ENCODE peak calls at places on chromosomes 7 and 10, in eight cellular contexts. One of them, this sample, is unnamed.

GRCh38 chr10:114821293-114821914 is at the start of gene FHIP2A:
- DNase-seq in astrocyte of the spinal cord: peak
- DNase-seq in AG10803: peak
- DNase-seq in PC-9: peak
- DNase-seq in A549: peak
- DNase-seq in GM23248: peak
- DNase-seq in CD4-positive, alpha-beta memory T cell: peak
- DNase-seq in IMR-90: peak
- DNase-seq in this sample: peak

GRCh38 chr7:5598261-5598761 is 174.7 kb upstream of the TNRC18 start:
- DNase-seq in GM23248: peak
- DNase-seq in IMR-90: no peak
- DNase-seq in CD4-positive, alpha-beta memory T cell: no peak
- DNase-seq in A549: no peak
- DNase-seq in PC-9: no peak
- DNase-seq in AG10803: peak
- DNase-seq in astrocyte of the spinal cord: no peak
- DNase-seq in this sample: no peak

GRCh38 chr7:13181221-13181620 is 493.8 kb downstream of the ARL4A start:
- DNase-seq in IMR-90: peak
- DNase-seq in AG10803: no peak
- DNase-seq in PC-9: no peak
- DNase-seq in A549: no peak
- DNase-seq in CD4-positive, alpha-beta memory T cell: no peak
- DNase-seq in GM23248: no peak
- DNase-seq in astrocyte of the spinal cord: no peak
- DNase-seq in this sample: peak

GRCh38 chr10:128125416-128125943 is 743 bp downstream of the MKI67 start:
- DNase-seq in PC-9: no peak
- DNase-seq in A549: no peak
- DNase-seq in IMR-90: no peak
- DNase-seq in AG10803: no peak
- DNase-seq in CD4-positive, alpha-beta memory T cell: peak
- DNase-seq in GM23248: peak
- DNase-seq in astrocyte of the spinal cord: peak
- DNase-seq in this sample: no peak

GRCh38 chr7:142938611-142939010 is 673 bp upstream of the LLCFC1 start:
- DNase-seq in A549: no peak
- DNase-seq in AG10803: no peak
- DNase-seq in PC-9: no peak
- DNase-seq in CD4-positive, alpha-beta memory T cell: no peak
- DNase-seq in IMR-90: no peak
- DNase-seq in astrocyte of the spinal cord: no peak
- DNase-seq in GM23248: no peak
- DNase-seq in this sample: no peak

GRCh38 chr10:29166713-29167112 is 122.2 kb upstream of the LYZL1 start:
- DNase-seq in AG10803: no peak
- DNase-seq in A549: no peak
- DNase-seq in CD4-positive, alpha-beta memory T cell: no peak
- DNase-seq in PC-9: no peak
- DNase-seq in IMR-90: no peak
- DNase-seq in GM23248: peak
- DNase-seq in astrocyte of the spinal cord: no peak
- DNase-seq in this sample: no peak

GRCh38 chr10:124596116-124596785 is 134.6 kb downstream of the LHPP start:
- DNase-seq in PC-9: no peak
- DNase-seq in GM23248: no peak
- DNase-seq in A549: no peak
- DNase-seq in AG10803: no peak
- DNase-seq in astrocyte of the spinal cord: no peak
- DNase-seq in IMR-90: no peak
- DNase-seq in CD4-positive, alpha-beta memory T cell: no peak
- DNase-seq in this sample: no peak

GRCh38 chr7:46229409-46229808 is 308.3 kb upstream of the IGFBP3 start:
- DNase-seq in GM23248: peak
- DNase-seq in A549: peak
- DNase-seq in PC-9: no peak
- DNase-seq in IMR-90: peak
- DNase-seq in AG10803: peak
- DNase-seq in CD4-positive, alpha-beta memory T cell: no peak
- DNase-seq in astrocyte of the spinal cord: peak
- DNase-seq in this sample: no peak

GRCh38 chr7:25950488-25951413 is 201.2 kb upstream of the NFE2L3 start:
- DNase-seq in A549: peak
- DNase-seq in IMR-90: peak
- DNase-seq in astrocyte of the spinal cord: peak
- DNase-seq in PC-9: peak
- DNase-seq in AG10803: peak
- DNase-seq in CD4-positive, alpha-beta memory T cell: peak
- DNase-seq in GM23248: peak
- DNase-seq in this sample: peak

GRCh38 chr10:131220601-131221171 is 90.8 kb downstream of the TCERG1L start:
- DNase-seq in GM23248: no peak
- DNase-seq in A549: no peak
- DNase-seq in astrocyte of the spinal cord: no peak
- DNase-seq in CD4-positive, alpha-beta memory T cell: no peak
- DNase-seq in AG10803: no peak
- DNase-seq in IMR-90: no peak
- DNase-seq in PC-9: no peak
- DNase-seq in this sample: no peak

GRCh38 chr10:98270026-98270740 is 2.2 kb upstream of the LOXL4 start:
- DNase-seq in CD4-positive, alpha-beta memory T cell: no peak
- DNase-seq in IMR-90: peak
- DNase-seq in GM23248: no peak
- DNase-seq in PC-9: no peak
- DNase-seq in A549: no peak
- DNase-seq in AG10803: no peak
- DNase-seq in astrocyte of the spinal cord: no peak
- DNase-seq in this sample: peak

GRCh38 chr7:148871030-148871429 is 13.1 kb downstream of the EZH2 start:
- DNase-seq in astrocyte of the spinal cord: no peak
- DNase-seq in A549: no peak
- DNase-seq in IMR-90: no peak
- DNase-seq in AG10803: no peak
- DNase-seq in CD4-positive, alpha-beta memory T cell: no peak
- DNase-seq in GM23248: no peak
- DNase-seq in PC-9: no peak
- DNase-seq in this sample: no peak

GRCh38 chr7:50588937-50589336 is 23.7 kb upstream of the DDC start:
- DNase-seq in astrocyte of the spinal cord: no peak
- DNase-seq in IMR-90: no peak
- DNase-seq in AG10803: no peak
- DNase-seq in GM23248: no peak
- DNase-seq in A549: no peak
- DNase-seq in PC-9: no peak
- DNase-seq in CD4-positive, alpha-beta memory T cell: no peak
- DNase-seq in this sample: no peak

GRCh38 chr7:133112976-133113375 is 31.1 kb upstream of the CHCHD3 start:
- DNase-seq in GM23248: no peak
- DNase-seq in AG10803: no peak
- DNase-seq in PC-9: no peak
- DNase-seq in A549: no peak
- DNase-seq in astrocyte of the spinal cord: no peak
- DNase-seq in IMR-90: no peak
- DNase-seq in CD4-positive, alpha-beta memory T cell: no peak
- DNase-seq in this sample: no peak

GRCh38 chr7:149104749-149105148 is 14.2 kb upstream of the ZNF786 start:
- DNase-seq in IMR-90: no peak
- DNase-seq in CD4-positive, alpha-beta memory T cell: no peak
- DNase-seq in AG10803: no peak
- DNase-seq in PC-9: no peak
- DNase-seq in GM23248: no peak
- DNase-seq in A549: no peak
- DNase-seq in astrocyte of the spinal cord: no peak
- DNase-seq in this sample: no peak

GRCh38 chr7:130379019-130379418 is 1.3 kb upstream of the CPA1 start:
- DNase-seq in GM23248: no peak
- DNase-seq in A549: no peak
- DNase-seq in CD4-positive, alpha-beta memory T cell: no peak
- DNase-seq in PC-9: no peak
- DNase-seq in astrocyte of the spinal cord: no peak
- DNase-seq in IMR-90: no peak
- DNase-seq in AG10803: no peak
- DNase-seq in this sample: no peak

GRCh38 chr10:109773818-109774440 is 149.4 kb downstream of the XPNPEP1 start:
- DNase-seq in astrocyte of the spinal cord: peak
- DNase-seq in PC-9: no peak
- DNase-seq in CD4-positive, alpha-beta memory T cell: no peak
- DNase-seq in IMR-90: peak
- DNase-seq in A549: peak
- DNase-seq in AG10803: peak
- DNase-seq in GM23248: peak
- DNase-seq in this sample: no peak

GRCh38 chr7:25617219-25617618 is 388.9 kb upstream of the NPVF start:
- DNase-seq in astrocyte of the spinal cord: no peak
- DNase-seq in AG10803: no peak
- DNase-seq in IMR-90: no peak
- DNase-seq in GM23248: no peak
- DNase-seq in CD4-positive, alpha-beta memory T cell: no peak
- DNase-seq in PC-9: no peak
- DNase-seq in A549: no peak
- DNase-seq in this sample: no peak

DNA sequence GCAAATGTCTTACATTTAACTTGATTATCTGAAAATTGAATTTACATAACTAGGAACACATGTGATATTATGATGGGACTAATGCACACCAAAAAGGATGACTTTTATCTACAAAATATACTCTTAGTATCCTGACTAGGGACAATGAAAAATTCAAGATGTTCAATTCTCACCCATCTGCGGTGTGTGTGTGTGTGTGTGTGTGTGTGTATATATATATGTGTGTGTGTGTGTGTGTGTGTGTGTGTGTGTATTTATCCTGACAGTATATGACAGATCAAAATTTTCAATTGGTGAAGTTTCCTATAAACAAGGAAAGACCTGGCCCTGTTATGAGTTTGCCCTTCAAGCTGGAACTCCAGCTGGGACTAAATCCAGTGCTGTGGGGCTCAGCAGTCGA is 40.3 kb upstream of the MET start:
- DNase-seq in AG10803: no peak
- DNase-seq in A549: no peak
- DNase-seq in IMR-90: no peak
- DNase-seq in GM23248: no peak
- DNase-seq in astrocyte of the spinal cord: no peak
- DNase-seq in PC-9: no peak
- DNase-seq in CD4-positive, alpha-beta memory T cell: no peak
- DNase-seq in this sample: no peak
- H3K4me3 ChIP-seq in AG10803: no peak
- H3K4me3 ChIP-seq in A549: no peak
- H3K4me3 ChIP-seq in IMR-90: no peak
- H3K4me3 ChIP-seq in GM23248: no peak
- H3K4me3 ChIP-seq in astrocyte of the spinal cord: no peak
- H3K4me3 ChIP-seq in PC-9: no peak
- H3K4me3 ChIP-seq in CD4-positive, alpha-beta memory T cell: no peak
- H3K4me3 ChIP-seq in this sample: no peak

GRCh38 chr10:63103971-63104409 is 29.1 kb upstream of the NRBF2 start:
- DNase-seq in IMR-90: no peak
- DNase-seq in AG10803: no peak
- DNase-seq in astrocyte of the spinal cord: no peak
- DNase-seq in A549: no peak
- DNase-seq in GM23248: no peak
- DNase-seq in CD4-positive, alpha-beta memory T cell: no peak
- DNase-seq in PC-9: no peak
- DNase-seq in this sample: no peak
- H3K4me3 ChIP-seq in IMR-90: no peak
- H3K4me3 ChIP-seq in AG10803: no peak
- H3K4me3 ChIP-seq in astrocyte of the spinal cord: no peak
- H3K4me3 ChIP-seq in A549: no peak
- H3K4me3 ChIP-seq in GM23248: no peak
- H3K4me3 ChIP-seq in CD4-positive, alpha-beta memory T cell: no peak
- H3K4me3 ChIP-seq in PC-9: no peak
- H3K4me3 ChIP-seq in this sample: no peak

GRCh38 chr10:70998086-70998485 is 109.7 kb upstream of the PCBD1 start:
- DNase-seq in IMR-90: no peak
- DNase-seq in PC-9: no peak
- DNase-seq in A549: no peak
- DNase-seq in AG10803: no peak
- DNase-seq in astrocyte of the spinal cord: no peak
- DNase-seq in CD4-positive, alpha-beta memory T cell: no peak
- DNase-seq in GM23248: no peak
- DNase-seq in this sample: no peak
- H3K4me3 ChIP-seq in IMR-90: no peak
- H3K4me3 ChIP-seq in PC-9: no peak
- H3K4me3 ChIP-seq in A549: no peak
- H3K4me3 ChIP-seq in AG10803: no peak
- H3K4me3 ChIP-seq in astrocyte of the spinal cord: no peak
- H3K4me3 ChIP-seq in CD4-positive, alpha-beta memory T cell: no peak
- H3K4me3 ChIP-seq in GM23248: no peak
- H3K4me3 ChIP-seq in this sample: no peak

GRCh38 chr10:102675887-102676616 is 31.8 kb downstream of the TRIM8 start:
- DNase-seq in astrocyte of the spinal cord: peak
- DNase-seq in PC-9: peak
- DNase-seq in IMR-90: peak
- DNase-seq in A549: no peak
- DNase-seq in AG10803: peak
- DNase-seq in GM23248: peak
- DNase-seq in CD4-positive, alpha-beta memory T cell: no peak
- DNase-seq in this sample: peak

GRCh38 chr10:102676916-102677315 is 32.6 kb downstream of the TRIM8 start:
- DNase-seq in astrocyte of the spinal cord: no peak
- DNase-seq in CD4-positive, alpha-beta memory T cell: no peak
- DNase-seq in GM23248: no peak
- DNase-seq in A549: no peak
- DNase-seq in PC-9: no peak
- DNase-seq in IMR-90: no peak
- DNase-seq in AG10803: no peak
- DNase-seq in this sample: no peak

GRCh38 chr10:102673961-102674511 is 29.8 kb downstream of the TRIM8 start:
- DNase-seq in PC-9: no peak
- DNase-seq in A549: no peak
- DNase-seq in IMR-90: peak
- DNase-seq in AG10803: peak
- DNase-seq in CD4-positive, alpha-beta memory T cell: peak
- DNase-seq in astrocyte of the spinal cord: peak
- DNase-seq in GM23248: peak
- DNase-seq in this sample: peak

GRCh38 chr10:102674566-102674965 is 30.3 kb downstream of the TRIM8 start:
- DNase-seq in PC-9: no peak
- DNase-seq in GM23248: no peak
- DNase-seq in IMR-90: no peak
- DNase-seq in A549: no peak
- DNase-seq in AG10803: no peak
- DNase-seq in CD4-positive, alpha-beta memory T cell: no peak
- DNase-seq in astrocyte of the spinal cord: no peak
- DNase-seq in this sample: no peak

DNA sequence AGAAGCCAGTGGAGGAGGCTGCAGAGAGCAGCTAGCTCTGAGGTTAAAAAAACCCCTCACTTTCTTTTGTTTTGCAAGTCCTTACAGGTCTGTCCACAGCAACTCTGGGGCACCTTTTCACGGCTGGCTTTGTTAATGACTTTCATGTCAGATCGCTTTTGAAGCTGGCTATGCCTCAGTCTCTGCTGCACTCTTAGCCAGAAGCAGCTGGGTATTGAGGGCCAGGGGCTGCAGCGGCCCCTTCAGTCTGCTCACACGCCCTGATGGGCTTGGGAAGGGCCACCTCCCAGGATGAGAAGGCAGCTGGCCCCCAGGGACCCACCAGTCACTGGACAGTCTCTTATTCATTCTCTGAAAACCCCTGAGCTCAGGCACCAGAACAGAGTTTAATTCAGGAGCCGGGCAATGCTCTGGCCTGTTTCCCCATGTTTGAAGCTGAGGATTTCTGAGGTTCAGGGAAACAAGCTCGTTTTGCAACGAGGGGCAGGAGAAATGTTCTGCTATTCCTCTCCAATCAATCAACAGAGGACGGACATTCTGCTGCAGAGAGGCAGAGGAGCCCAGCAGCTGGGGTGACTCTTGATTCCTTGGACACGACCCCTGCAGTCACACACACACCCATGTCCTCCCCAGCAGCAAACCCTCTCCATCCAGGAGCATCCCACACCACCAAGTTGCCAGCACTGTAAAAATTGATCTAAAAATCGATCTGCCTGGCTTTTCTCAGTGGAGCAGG is 31.0 kb downstream of the TRIM8 start:
- DNase-seq in A549: no peak
- DNase-seq in IMR-90: no peak
- DNase-seq in GM23248: no peak
- DNase-seq in PC-9: no peak
- DNase-seq in CD4-positive, alpha-beta memory T cell: no peak
- DNase-seq in astrocyte of the spinal cord: no peak
- DNase-seq in AG10803: no peak
- DNase-seq in this sample: no peak
- H3K4me3 ChIP-seq in A549: no peak
- H3K4me3 ChIP-seq in IMR-90: peak
- H3K4me3 ChIP-seq in GM23248: no peak
- H3K4me3 ChIP-seq in PC-9: no peak
- H3K4me3 ChIP-seq in CD4-positive, alpha-beta memory T cell: no peak
- H3K4me3 ChIP-seq in astrocyte of the spinal cord: no peak
- H3K4me3 ChIP-seq in AG10803: peak
- H3K4me3 ChIP-seq in this sample: no peak